ENCODE peak calls at places on chromosomes 4 and X, in five cellular contexts. M is bronchial epithelial cell, F is SK-MEL-5, U is COR-L47, Q is mucosa of gallbladder. K is an unnamed sample.
A peak's percentile ranks its signal among the peaks of the same experiment; 100 is the strongest.

GRCh38 chrX:125193921-125194320 is 125.8 kb upstream of the TEX13C start:
- DNase-seq in M (no peak), F (no peak), U (no peak), Q (no peak), K (no peak)

GRCh38 chrX:134957836-134958235 is 33.0 kb upstream of the SMIM10 start:
- DNase-seq in M (no peak), F (no peak), U (no peak), Q (no peak), K (no peak)

GRCh38 chr4:80424225-80424581 is 88.7 kb downstream of the CFAP299 start:
- DNase-seq in M (no peak), F (no peak), U (no peak), Q (no peak), K (no peak)

GRCh38 chr4:180436366-180436765 is 1806.8 kb upstream of the TENM3 start:
- DNase-seq in M (no peak), F (no peak), U (no peak), Q (no peak), K (no peak)

GRCh38 chr4:79877511-79877910 is 195.5 kb downstream of the ANTXR2 start:
- DNase-seq in M (no peak), F (no peak), U (no peak), Q (no peak), K (no peak)

GRCh38 chr4:74794341-74794801 is at the start of gene BTC:
- DNase-seq in M (peak; percentile 63), F (peak; percentile 17), U (peak; percentile 75), Q (peak; percentile 61), K (peak; percentile 34)

GRCh38 chrX:139202742-139203410 is 327.7 kb upstream of the F9 start:
- DNase-seq in M (no peak), F (no peak), U (no peak), Q (no peak), K (no peak)

GRCh38 chrX:11666180-11666579 is 460 bp upstream of the ARHGAP6 start:
- DNase-seq in M (no peak), F (no peak), U (no peak), Q (no peak), K (no peak)

GRCh38 chr4:169116270-169116901 is 106.3 kb upstream of the CBR4 start:
- DNase-seq in M (peak; percentile 41), F (no peak), U (no peak), Q (no peak), K (no peak)

GRCh38 chr4:16026155-16026761 is 57.6 kb downstream of the PROM1 start:
- DNase-seq in M (peak; percentile 63), F (peak; percentile 66), U (peak; percentile 41), Q (peak; percentile 39), K (no peak)

GRCh38 chrX:76971393-76972376 is 475.5 kb upstream of the FGF16 start:
- DNase-seq in M (no peak), F (no peak), U (no peak), Q (no peak), K (no peak)

GRCh38 chr4:138275946-138276621 is 33.9 kb upstream of the SLC7A11 start:
- DNase-seq in M (peak; percentile 93), F (no peak), U (no peak), Q (no peak), K (no peak)

GRCh38 chr4:38170800-38171199 is 210.6 kb downstream of the PTTG2 start:
- DNase-seq in M (no peak), F (no peak), U (no peak), Q (no peak), K (no peak)

GRCh38 chrX:130082244-130083106 is 27.8 kb downstream of the ELF4 start:
- DNase-seq in M (no peak), F (no peak), U (no peak), Q (peak; percentile 27), K (peak; percentile 28)

GRCh38 chr4:163607292-163607691 is 112.8 kb downstream of the TMA16 start:
- DNase-seq in M (no peak), F (no peak), U (no peak), Q (no peak), K (no peak)

GRCh38 chr4:174217273-174218126 is 66.0 kb downstream of the FBXO8 start:
- DNase-seq in M (no peak), F (no peak), U (no peak), Q (no peak), K (peak; percentile 48)

GRCh38 chr4:10015140-10015753 is 6.0 kb downstream of the SLC2A9 start:
- DNase-seq in M (peak; percentile 53), F (peak; percentile 70), U (peak; percentile 72), Q (peak; percentile 55), K (peak; percentile 76)

GRCh38 chrX:129717902-129718301 is 20.9 kb upstream of the XPNPEP2 start:
- DNase-seq in M (peak; percentile 64), F (no peak), U (no peak), Q (no peak), K (peak; percentile 75)

GRCh38 chrX:118251251-118251650 is 94.7 kb upstream of the WDR44 start:
- DNase-seq in M (no peak), F (no peak), U (no peak), Q (no peak), K (no peak)